ENCODE peak calls at places on chromosome 22, in eight cellular contexts. N is GM23248, D is hepatocyte, O is GM23338, B is SK-N-SH, W is HCT116, M is PC-9, G is MM.1S. T is an unnamed sample. For H3K9me2 and H3K4me1, the result is how much of the 10 kb centered on the place peaks cover.

GRCh38 chr22:44188986-44189630 is 8.4 kb downstream of the PARVG start:
- DNase-seq in M (no peak), W (no peak), O (no peak), N (no peak), D (no peak), B (peak), G (no peak), T (no peak)

GRCh38 chr22:22195265-22196017 is 49.1 kb upstream of the VPREB1 start:
- DNase-seq in M (peak), W (peak), G (peak), N (peak), B (peak), D (peak), O (peak), T (peak)

GRCh38 chr22:47064016-47064415 is 301.6 kb downstream of the TBC1D22A start:
- DNase-seq in W (no peak), B (peak), N (no peak), G (no peak), M (no peak), D (no peak), O (no peak), T (no peak)

GRCh38 chr22:46801826-46802607 is 39.6 kb downstream of the TBC1D22A start:
- DNase-seq in M (no peak), D (no peak), N (no peak), G (no peak), B (no peak), O (no peak), W (no peak), T (no peak)

GRCh38 chr22:44594951-44595350 is 96.9 kb upstream of the RTL6 start:
- DNase-seq in B (no peak), G (no peak), N (no peak), D (no peak), O (no peak), M (no peak), W (no peak), T (no peak)

GRCh38 chr22:35860087-35860733 is 142.5 kb downstream of the APOL5 start:
- DNase-seq in M (no peak), N (no peak), O (no peak), W (no peak), G (no peak), B (no peak), D (no peak), T (peak)

GRCh38 chr22:49084203-49084602 is 743.5 kb downstream of the BRD1 start:
- DNase-seq in G (no peak), W (peak), M (no peak), O (no peak), D (no peak), B (no peak), N (no peak), T (no peak)

GRCh38 chr22:48347311-48347710 is 1480.4 kb downstream of the BRD1 start:
- DNase-seq in N (no peak), W (no peak), D (no peak), G (no peak), B (no peak), M (no peak), O (no peak), T (no peak)

GRCh38 chr22:22855617-22856308 is 31.9 kb upstream of the IGLL5 start:
- DNase-seq in M (no peak), D (peak), O (peak), B (peak), G (peak), N (peak), W (no peak), T (peak)

GRCh38 chr22:31857247-31857646 is 87.1 kb upstream of the YWHAH start:
- DNase-seq in W (no peak), D (peak), B (no peak), O (peak), N (no peak), G (no peak), M (no peak), T (no peak)

GRCh38 chr22:31561238-31561887 is 65.0 kb downstream of the SFI1 start:
- DNase-seq in N (peak), G (peak), D (peak), B (peak), O (peak), M (peak), W (peak), T (peak)

GRCh38 chr22:31933406-31933805 is 10.9 kb upstream of the YWHAH start:
- DNase-seq in G (no peak), M (no peak), O (no peak), D (no peak), B (no peak), W (no peak), N (no peak), T (no peak)

GRCh38 chr22:31122532-31123291 is at the start of gene INPP5J:
- DNase-seq in O (peak), W (peak), M (peak), B (peak), G (no peak), D (peak), N (peak), T (no peak)

GRCh38 chr22:19867617-19868016 is 12.9 kb upstream of the GNB1L start:
- DNase-seq in D (no peak), N (no peak), G (no peak), O (no peak), W (no peak), B (no peak), M (no peak), T (no peak)

GRCh38 chr22:19868333-19868732 is 13.7 kb upstream of the GNB1L start:
- DNase-seq in G (no peak), M (no peak), D (no peak), N (no peak), B (no peak), O (no peak), W (no peak), T (no peak)

GRCh38 chr22:19864538-19865106 is 9.9 kb upstream of the GNB1L start:
- DNase-seq in W (no peak), O (no peak), G (no peak), M (no peak), D (no peak), N (no peak), B (no peak), T (no peak)

GRCh38 chr22:19865141-19865829 is 10.6 kb upstream of the GNB1L start:
- DNase-seq in D (no peak), O (no peak), G (no peak), N (no peak), B (no peak), W (no peak), M (no peak), T (no peak)

GRCh38 chr22:19866665-19867009 is 12.0 kb upstream of the GNB1L start:
- DNase-seq in B (no peak), D (no peak), N (no peak), M (no peak), W (no peak), G (no peak), O (no peak), T (no peak)
- H3K9me2 ChIP-seq in B (under half), D (under half), N (under half), M (under half), W (under half), G (under half), O (under half), T (under half)

GRCh38 chr22:50542416-50542927 is 3.2 kb upstream of the KLHDC7B start:
- DNase-seq in G (no peak), M (no peak), B (no peak), D (no peak), O (no peak), N (peak), W (no peak), T (no peak)

GRCh38 chr22:50545522-50546325 is at the start of gene KLHDC7B:
- DNase-seq in M (peak), O (no peak), N (no peak), B (peak), D (peak), G (no peak), W (no peak), T (no peak)

GRCh38 chr22:50546326-50547230 is 879 bp downstream of the KLHDC7B start:
- DNase-seq in G (no peak), W (no peak), M (peak), N (no peak), D (no peak), B (peak), O (no peak), T (no peak)

GRCh38 chr22:50544078-50544745 is 1.5 kb upstream of the KLHDC7B start:
- DNase-seq in M (peak), O (peak), B (peak), N (peak), G (peak), W (no peak), D (peak), T (peak)

GRCh38 chr22:50544746-50545253 is 899 bp upstream of the KLHDC7B start:
- DNase-seq in W (no peak), G (no peak), M (peak), O (no peak), N (no peak), B (no peak), D (peak), T (peak)
- H3K4me1 ChIP-seq in W (under half), G (under half), M (half or more), O (under half), N (under half), B (under half), D (under half), T (half or more)

DNA sequence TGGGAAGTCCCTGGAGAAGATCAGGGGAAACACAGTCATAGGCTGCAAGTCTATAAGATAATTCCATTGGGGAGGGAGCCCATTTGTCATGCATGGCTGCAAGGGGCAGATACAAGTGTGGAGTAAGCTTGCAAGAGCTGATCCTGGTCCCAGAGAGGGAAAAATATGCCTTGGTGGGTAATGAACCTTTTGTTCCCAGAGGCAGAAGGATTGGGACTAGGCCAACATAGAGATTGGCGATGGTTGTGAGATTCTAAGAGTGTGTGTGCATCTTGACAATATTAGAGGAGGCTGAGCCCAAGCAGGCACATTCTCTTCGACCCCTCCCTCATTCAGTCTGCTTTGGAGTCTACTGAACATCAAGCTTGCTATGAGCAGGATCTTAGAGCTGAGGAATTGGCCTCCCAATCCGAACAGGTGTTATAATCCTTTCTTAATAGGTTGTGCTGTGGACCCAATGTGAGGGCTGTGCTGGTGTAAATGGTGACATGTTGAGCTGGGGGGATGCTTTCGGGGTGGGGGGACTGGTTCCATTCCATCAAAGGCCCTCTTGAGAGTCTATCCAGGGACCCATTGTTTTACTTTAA is 18.4 kb downstream of the MIAT start:
- DNase-seq in D (no peak), O (no peak), G (no peak), M (no peak), W (no peak), B (no peak), N (no peak), T (no peak)
- H3K4me2 ChIP-seq in D (no peak), O (no peak), G (no peak), M (no peak), W (no peak), B (no peak), N (no peak), T (peak)

GRCh38 chr22:39915295-39915726 is 14.4 kb downstream of the GRAP2 start:
- DNase-seq in O (no peak), W (no peak), M (no peak), B (no peak), N (no peak), D (no peak), G (no peak), T (no peak)

GRCh38 chr22:39913886-39914285 is 13.0 kb downstream of the GRAP2 start:
- DNase-seq in O (no peak), W (no peak), N (no peak), M (no peak), G (no peak), B (peak), D (no peak), T (no peak)

GRCh38 chr22:39913321-39913720 is 12.4 kb downstream of the GRAP2 start:
- DNase-seq in B (no peak), N (no peak), D (no peak), W (no peak), G (no peak), M (no peak), O (no peak), T (no peak)

GRCh38 chr22:39916496-39916895 is 15.6 kb downstream of the GRAP2 start:
- DNase-seq in M (no peak), N (no peak), W (no peak), O (no peak), G (no peak), D (no peak), B (no peak), T (no peak)

DNA sequence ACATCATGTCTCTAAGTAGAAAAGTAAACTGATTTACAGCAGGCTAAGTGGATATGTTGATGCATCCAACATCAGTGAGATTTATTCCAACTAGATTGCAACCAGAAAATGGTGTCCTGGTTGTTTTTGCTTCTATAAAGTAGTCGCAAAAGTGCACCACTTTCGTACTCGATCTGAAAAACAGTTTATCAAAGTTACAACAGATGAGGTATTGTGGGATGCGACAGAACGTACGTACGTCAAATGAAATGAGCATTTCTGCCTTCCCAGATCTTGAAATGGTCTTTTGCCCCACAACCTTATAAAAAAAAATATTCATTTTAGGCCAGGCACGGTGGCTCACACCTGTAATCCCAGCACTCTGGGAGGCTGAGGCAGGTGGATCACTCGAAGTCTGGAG is 13.7 kb downstream of the GRAP2 start:
- DNase-seq in D (no peak), G (no peak), O (no peak), W (no peak), N (no peak), B (no peak), M (no peak), T (no peak)
- H3K9me2 ChIP-seq in D (under half), G (under half), O (under half), W (under half), N (under half), B (under half), M (under half), T (under half)

DNA sequence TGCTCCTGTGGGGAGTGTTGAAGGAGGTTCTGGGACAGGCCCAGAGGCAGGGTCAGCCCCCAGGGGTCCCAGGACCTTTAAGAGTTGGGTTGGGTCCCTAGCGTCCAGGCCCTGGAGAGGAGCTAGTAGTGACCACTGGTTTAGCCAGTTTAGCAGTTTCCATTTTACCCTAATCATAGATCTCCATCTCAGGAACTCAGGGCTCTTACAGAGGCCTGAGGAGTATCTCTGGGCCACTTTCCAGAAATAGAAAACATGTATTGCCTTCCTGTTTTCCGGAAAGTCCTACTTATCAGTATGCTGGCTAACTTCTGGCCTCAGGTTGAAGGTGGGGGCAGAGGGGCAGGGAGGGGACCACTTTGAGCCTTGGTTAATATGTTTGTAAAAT is 13.5 kb downstream of the NCF4 start:
- DNase-seq in W (no peak), B (no peak), N (no peak), M (no peak), O (no peak), D (no peak), G (no peak), T (no peak)
- H3K4me1 ChIP-seq in W (under half), B (under half), N (under half), M (half or more), O (under half), D (under half), G (under half), T (under half)

GRCh38 chr22:24521791-24522245 is 26.7 kb downstream of the UPB1 start:
- DNase-seq in W (peak), D (peak), O (peak), M (peak), B (peak), N (peak), G (peak), T (peak)
- H3K4me2 ChIP-seq in W (peak), D (peak), O (no peak), M (peak), B (no peak), N (no peak), G (peak), T (peak)

DNA sequence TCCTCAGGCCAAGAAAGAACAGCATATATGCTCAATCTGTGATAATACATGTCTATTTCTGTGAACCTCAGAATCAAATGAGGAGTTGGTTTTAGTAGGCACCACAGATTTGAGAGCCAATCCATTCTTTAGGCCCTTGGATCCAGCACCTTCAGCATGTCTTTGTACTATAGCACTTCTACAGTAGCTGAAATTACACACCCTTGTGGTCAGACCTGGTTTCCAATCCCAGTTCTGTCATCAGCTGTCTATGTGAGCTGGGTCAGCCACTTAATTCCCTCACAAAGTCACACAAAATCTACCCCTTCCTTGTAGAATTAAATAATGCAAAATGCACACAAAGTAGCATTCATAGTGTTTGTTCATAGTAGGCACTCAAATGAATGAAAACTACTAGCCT is 381.3 kb upstream of the LARGE1 start:
- DNase-seq in M (no peak), O (peak), D (no peak), G (no peak), N (no peak), B (no peak), W (no peak), T (no peak)
- H3K9me2 ChIP-seq in M (under half), O (under half), D (under half), G (under half), N (under half), B (under half), W (under half), T (under half)

T was measured in OCI-LY7.